ENCODE peak calls at places on chromosomes 4 and X, in nine cellular contexts. E is uterus, M is cardiac fibroblast, P is cardiac muscle cell, Z is coronary artery, C is OCI-LY7, W is fibroblast of pulmonary artery, G is psoas muscle, X is endodermal cell. V is an unnamed sample.
A peak's percentile ranks its signal among the peaks of the same experiment; 100 is the strongest.

GRCh38 chr4:7806080-7806630 is 133.5 kb downstream of the AFAP1 start:
- DNase-seq in E (peak; percentile 86), M (peak; percentile 95), P (peak; percentile 58), Z (peak; percentile 88), C (no peak), W (peak; percentile 90), G (peak; percentile 74), X (peak; percentile 60), V (peak; percentile 49)

GRCh38 chr4:120874792-120875774 is 47.4 kb downstream of the PRDM5 start:
- DNase-seq in E (no peak), M (peak; percentile 33), P (no peak), Z (no peak), C (no peak), W (no peak), G (no peak), X (peak; percentile 60), V (no peak)

GRCh38 chrX:13658602-13659001 is 5.7 kb downstream of the TCEANC start:
- DNase-seq in E (no peak), M (peak; percentile 70), P (peak; percentile 69), Z (no peak), C (peak; percentile 65), W (peak; percentile 69), G (no peak), X (no peak), V (peak; percentile 49)

GRCh38 chr4:108043536-108043935 is 53.8 kb downstream of the HADH start:
- DNase-seq in E (no peak), M (no peak), P (peak; percentile 12), Z (no peak), C (peak; percentile 62), W (no peak), G (no peak), X (peak; percentile 60), V (peak; percentile 39)

GRCh38 chrX:52078133-52078532 is 9.2 kb upstream of the MAGED4B start:
- DNase-seq in E (no peak), M (no peak), P (no peak), Z (no peak), C (peak; percentile 35), W (no peak), G (no peak), X (no peak), V (no peak)

GRCh38 chr4:52234539-52235174 is 183.6 kb downstream of the SPATA18 start:
- DNase-seq in E (no peak), M (peak; percentile 49), P (peak; percentile 58), Z (no peak), C (no peak), W (peak; percentile 50), G (no peak), X (no peak), V (peak; percentile 37)

GRCh38 chrX:65690057-65690855 is 22.8 kb downstream of the MSN start:
- DNase-seq in E (no peak), M (peak; percentile 46), P (no peak), Z (peak; percentile 82), C (no peak), W (peak; percentile 57), G (no peak), X (no peak), V (peak; percentile 75)

GRCh38 chr4:19803406-19803805 is 448.3 kb upstream of the SLIT2 start:
- DNase-seq in E (no peak), M (peak; percentile 16), P (no peak), Z (no peak), C (no peak), W (peak; percentile 41), G (no peak), X (no peak), V (peak; percentile 40)

GRCh38 chr4:55348436-55348835 is 2.4 kb downstream of the SRD5A3 start:
- DNase-seq in E (no peak), M (no peak), P (no peak), Z (no peak), C (no peak), W (no peak), G (no peak), X (no peak), V (peak; percentile 30)

GRCh38 chrX:23365541-23365940 is 30.9 kb downstream of the PTCHD1 start:
- DNase-seq in E (no peak), M (no peak), P (no peak), Z (no peak), C (no peak), W (no peak), G (no peak), X (no peak), V (no peak)

GRCh38 chrX:120286733-120287512 is 24.3 kb downstream of the TMEM255A start:
- DNase-seq in E (no peak), M (no peak), P (no peak), Z (no peak), C (no peak), W (no peak), G (no peak), X (no peak), V (no peak)

GRCh38 chr4:163157157-163157556 is 9.5 kb downstream of the NAF1 start:
- DNase-seq in E (no peak), M (peak; percentile 15), P (no peak), Z (no peak), C (no peak), W (peak; percentile 26), G (no peak), X (no peak), V (peak; percentile 67)

GRCh38 chrX:56279869-56280268 is 47.7 kb downstream of the KLF8 start:
- DNase-seq in E (no peak), M (no peak), P (no peak), Z (no peak), C (no peak), W (no peak), G (no peak), X (no peak), V (no peak)

GRCh38 chr4:122619583-122619982 is 1.3 kb downstream of the IL21 start:
- DNase-seq in E (no peak), M (no peak), P (no peak), Z (no peak), C (no peak), W (no peak), G (no peak), X (no peak), V (no peak)

GRCh38 chr4:71772592-71772991 is 11.3 kb downstream of the GC start:
- DNase-seq in E (no peak), M (no peak), P (peak; percentile 28), Z (no peak), C (no peak), W (no peak), G (no peak), X (no peak), V (no peak)

GRCh38 chr4:65623509-65623908 is 46.8 kb downstream of the EPHA5 start:
- DNase-seq in E (no peak), M (peak; percentile 31), P (no peak), Z (no peak), C (no peak), W (peak; percentile 68), G (no peak), X (no peak), V (peak; percentile 45)

DNA sequence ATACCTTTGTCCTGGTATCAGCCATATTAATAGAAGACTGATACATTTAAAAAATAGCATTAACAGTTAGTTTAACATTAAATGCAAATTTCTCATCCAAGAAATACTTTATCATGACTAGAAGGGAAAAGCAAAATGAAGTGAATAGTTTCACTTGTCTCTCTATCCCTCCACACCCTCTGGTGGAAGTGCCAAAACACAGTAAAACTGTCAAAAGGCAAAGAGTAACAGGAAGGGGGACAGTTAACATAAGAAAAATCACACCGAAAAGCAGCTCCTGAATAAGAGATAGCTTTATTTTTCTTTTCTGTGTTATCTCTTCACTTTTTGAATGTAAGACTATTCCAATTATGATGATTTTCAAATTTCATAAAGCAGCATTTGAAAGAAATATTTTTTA is 187.2 kb downstream of the FBXW7 start:
- DNase-seq in E (no peak), M (peak; percentile 28), P (peak; percentile 7), Z (no peak), C (no peak), W (peak; percentile 7), G (no peak), X (no peak), V (no peak)
- TF ChIP-seq CTCF in E (no peak), M (peak; percentile 13), P (peak; percentile 10), Z (no peak), C (peak; percentile 34), W (peak; percentile 30), G (no peak), X (peak; percentile 69), V (peak; percentile 42)

GRCh38 chrX:126719208-126719607 is 100.3 kb upstream of the PRR32 start:
- DNase-seq in E (no peak), M (no peak), P (no peak), Z (no peak), C (no peak), W (no peak), G (no peak), X (no peak), V (no peak)

DNA sequence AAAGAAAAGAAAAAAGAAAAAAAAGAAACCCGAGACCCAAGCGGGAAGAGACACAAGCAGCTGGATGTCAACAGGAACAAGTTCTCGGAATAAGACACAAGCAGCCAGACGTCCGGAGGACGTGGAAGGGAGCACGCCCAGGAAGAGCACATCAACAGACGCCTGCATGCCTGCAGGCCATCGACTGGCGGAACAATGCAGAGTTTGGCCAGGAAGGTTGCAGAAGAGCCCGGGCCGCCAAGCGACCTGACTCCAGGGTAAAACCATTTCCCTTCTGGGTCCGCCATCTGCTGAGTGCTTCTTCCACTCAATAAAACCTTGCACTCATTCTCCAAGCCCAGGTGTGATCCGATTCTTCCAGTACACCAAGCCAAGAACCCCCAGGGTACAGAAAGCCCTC is 95.6 kb upstream of the PRR32 start:
- DNase-seq in E (no peak), M (no peak), P (no peak), Z (no peak), C (no peak), W (no peak), G (no peak), X (no peak), V (no peak)
- H3K4me3 ChIP-seq in E (no peak overlapping the region), M (no peak overlapping the region), P (no peak overlapping the region), Z (no peak overlapping the region), C (no peak overlapping the region), W (no peak overlapping the region), G (no peak overlapping the region), X (no peak overlapping the region), V (no peak overlapping the region)

DNA sequence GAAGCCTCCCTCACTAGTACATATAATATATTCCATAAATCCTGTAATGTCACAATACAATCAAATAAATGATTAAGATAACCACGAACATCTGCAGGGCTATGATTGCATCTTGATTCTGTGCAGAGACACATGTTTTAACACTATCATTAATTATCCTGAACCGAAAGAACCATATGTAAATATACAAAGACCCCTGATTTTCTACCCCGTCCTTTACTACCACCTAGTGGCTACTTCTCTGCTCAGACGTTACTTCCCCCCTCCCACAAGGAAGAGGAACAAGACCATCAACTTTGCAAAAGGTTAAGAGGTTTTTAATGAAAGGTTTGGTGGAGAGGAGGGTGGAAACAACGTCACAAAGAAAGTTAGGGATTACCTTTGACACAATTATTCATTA is 134.0 kb downstream of the COL4A6 start:
- DNase-seq in E (no peak), M (peak; percentile 50), P (peak; percentile 36), Z (no peak), C (peak; percentile 5), W (peak; percentile 50), G (no peak), X (no peak), V (no peak)
- TF ChIP-seq CTCF in E (peak; percentile 18), M (peak; percentile 40), P (peak; percentile 53), Z (no peak), C (peak; percentile 71), W (peak; percentile 58), G (peak; percentile 28), X (peak; percentile 85), V (peak; percentile 12)

DNA sequence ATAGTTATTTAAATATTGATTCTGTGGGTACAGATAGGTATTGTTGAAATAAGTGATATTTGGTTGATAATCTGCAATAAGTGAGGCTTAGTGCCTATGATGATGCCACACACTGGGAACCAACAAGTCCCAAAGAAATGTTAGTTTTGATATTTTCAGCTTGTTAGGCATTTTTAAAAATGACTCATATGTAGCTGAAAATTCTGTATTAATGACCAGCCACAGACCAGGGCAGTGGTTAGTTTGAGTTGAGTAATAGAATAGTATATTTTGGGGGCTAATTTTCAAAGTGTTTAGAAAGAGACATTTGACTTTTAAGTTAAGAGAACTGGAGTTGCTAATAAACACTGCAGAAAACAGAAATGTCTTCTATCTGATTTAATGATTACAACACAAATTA is 9.4 kb downstream of the INTU start:
- DNase-seq in E (no peak), M (no peak), P (no peak), Z (no peak), C (no peak), W (no peak), G (no peak), X (no peak), V (peak; percentile 33)
- H3K4me3 ChIP-seq in E (no peak overlapping the region), M (no peak overlapping the region), P (no peak overlapping the region), Z (peak overlapping the region; percentile 41), C (no peak overlapping the region), W (no peak overlapping the region), G (no peak overlapping the region), X (no peak overlapping the region), V (no peak overlapping the region)

V was measured in AG10803.